ENCODE peak calls at places on chromosomes 12 and 14, in four cellular contexts. A is astrocyte of the spinal cord, W is fibroblast of lung, D is lung. R is an unnamed sample.

GRCh38 chr14:55609681-55610080 is 29.7 kb downstream of the KTN1 start:
- DNase-seq in A (peak), W (peak), D (no peak), R (peak)

GRCh38 chr14:69325646-69326265 is 65.8 kb downstream of the GALNT16 start:
- DNase-seq in A (no peak), W (no peak), D (no peak), R (no peak)

GRCh38 chr12:112852127-112852526 is 54.6 kb upstream of the OAS1 start:
- DNase-seq in A (no peak), W (no peak), D (no peak), R (no peak)

GRCh38 chr14:92323031-92323915 is at the start of gene SLC24A4:
- DNase-seq in A (no peak), W (peak), D (no peak), R (no peak)

GRCh38 chr14:100383727-100384158 is 60.6 kb downstream of the SLC25A47 start:
- DNase-seq in A (no peak), W (no peak), D (peak), R (no peak)

GRCh38 chr12:31749024-31749704 is 20.3 kb upstream of the AMN1 start:
- DNase-seq in A (peak), W (peak), D (peak), R (peak)

GRCh38 chr12:16112626-16113560 is 164.6 kb downstream of the SLC15A5 start:
- DNase-seq in A (no peak), W (no peak), D (no peak), R (no peak)

GRCh38 chr14:55807059-55807499 is 227.1 kb downstream of the KTN1 start:
- DNase-seq in A (peak), W (peak), D (peak), R (peak)

GRCh38 chr12:69698769-69699540 is at the start of gene BEST3:
- DNase-seq in A (no peak), W (no peak), D (no peak), R (no peak)

GRCh38 chr12:62472472-62472871 is 5.8 kb downstream of the MON2 start:
- DNase-seq in A (no peak), W (no peak), D (no peak), R (no peak)

GRCh38 chr12:24034160-24034559 is 84.7 kb upstream of the SOX5 start:
- DNase-seq in A (peak), W (peak), D (no peak), R (peak)

GRCh38 chr12:3491938-3492867 is 1.2 kb downstream of the PRMT8 start:
- DNase-seq in A (peak), W (peak), D (peak), R (peak)

GRCh38 chr14:24664366-24664765 is 30.4 kb upstream of the GZMB start:
- DNase-seq in A (no peak), W (no peak), D (no peak), R (no peak)

GRCh38 chr12:66624806-66625205 is 54.1 kb downstream of the GRIP1 start:
- DNase-seq in A (no peak), W (no peak), D (no peak), R (no peak)

GRCh38 chr12:68559246-68559645 is 51.5 kb upstream of the RAP1B start:
- DNase-seq in A (no peak), W (peak), D (no peak), R (no peak)

GRCh38 chr12:121843236-121843982 is 15.2 kb downstream of the HPD start:
- DNase-seq in A (no peak), W (no peak), D (no peak), R (no peak)

GRCh38 chr12:39413836-39414771 is 28.8 kb downstream of the KIF21A start:
- DNase-seq in A (no peak), W (no peak), D (no peak), R (no peak)

GRCh38 chr14:34539407-34540180 is at the start of gene EAPP:
- DNase-seq in A (peak), W (peak), D (peak), R (peak)

GRCh38 chr14:72822946-72823611 is 70.8 kb downstream of the DPF3 start:
- DNase-seq in A (no peak), W (peak), D (no peak), R (no peak)

GRCh38 chr12:3032770-3033537 is 44.2 kb upstream of the TSPAN9 start:
- DNase-seq in A (no peak), W (no peak), D (no peak), R (no peak)

GRCh38 chr14:33916663-33917565 is 34.0 kb downstream of the EGLN3 start:
- DNase-seq in A (peak), W (peak), D (no peak), R (peak)

GRCh38 chr12:46409342-46409741 is 36.8 kb upstream of the SLC38A2 start:
- DNase-seq in A (no peak), W (no peak), D (no peak), R (no peak)

GRCh38 chr14:79134346-79134745 is 964.2 kb downstream of the NRXN3 start:
- DNase-seq in A (no peak), W (no peak), D (no peak), R (no peak)

GRCh38 chr14:61051046-61051445 is 70.0 kb downstream of the SLC38A6 start:
- DNase-seq in A (no peak), W (peak), D (no peak), R (peak)

GRCh38 chr12:1498199-1498740 is 96.1 kb downstream of the FBXL14 start:
- DNase-seq in A (no peak), W (no peak), D (no peak), R (no peak)

GRCh38 chr12:26791328-26791791 is 41.6 kb downstream of the ITPR2 start:
- DNase-seq in A (peak), W (peak), D (no peak), R (peak)

GRCh38 chr12:42568952-42569916 is 20.3 kb downstream of the PRICKLE1 start:
- DNase-seq in A (peak), W (peak), D (no peak), R (peak)

GRCh38 chr14:94132285-94132887 is 3.0 kb upstream of the IFI27L2 start:
- DNase-seq in A (peak), W (peak), D (peak), R (peak)

GRCh38 chr12:53739285-53740129 is 12.3 kb upstream of the CALCOCO1 start:
- DNase-seq in A (no peak), W (no peak), D (no peak), R (no peak)
- H3K4me3 ChIP-seq in A (no peak), W (peak), D (no peak), R (no peak)

GRCh38 chr12:110846615-110847566 is at the start of gene CCDC63:
- DNase-seq in A (peak), W (peak), D (peak), R (peak)
- H3K4me3 ChIP-seq in A (peak), W (peak), D (no peak), R (peak)

DNA sequence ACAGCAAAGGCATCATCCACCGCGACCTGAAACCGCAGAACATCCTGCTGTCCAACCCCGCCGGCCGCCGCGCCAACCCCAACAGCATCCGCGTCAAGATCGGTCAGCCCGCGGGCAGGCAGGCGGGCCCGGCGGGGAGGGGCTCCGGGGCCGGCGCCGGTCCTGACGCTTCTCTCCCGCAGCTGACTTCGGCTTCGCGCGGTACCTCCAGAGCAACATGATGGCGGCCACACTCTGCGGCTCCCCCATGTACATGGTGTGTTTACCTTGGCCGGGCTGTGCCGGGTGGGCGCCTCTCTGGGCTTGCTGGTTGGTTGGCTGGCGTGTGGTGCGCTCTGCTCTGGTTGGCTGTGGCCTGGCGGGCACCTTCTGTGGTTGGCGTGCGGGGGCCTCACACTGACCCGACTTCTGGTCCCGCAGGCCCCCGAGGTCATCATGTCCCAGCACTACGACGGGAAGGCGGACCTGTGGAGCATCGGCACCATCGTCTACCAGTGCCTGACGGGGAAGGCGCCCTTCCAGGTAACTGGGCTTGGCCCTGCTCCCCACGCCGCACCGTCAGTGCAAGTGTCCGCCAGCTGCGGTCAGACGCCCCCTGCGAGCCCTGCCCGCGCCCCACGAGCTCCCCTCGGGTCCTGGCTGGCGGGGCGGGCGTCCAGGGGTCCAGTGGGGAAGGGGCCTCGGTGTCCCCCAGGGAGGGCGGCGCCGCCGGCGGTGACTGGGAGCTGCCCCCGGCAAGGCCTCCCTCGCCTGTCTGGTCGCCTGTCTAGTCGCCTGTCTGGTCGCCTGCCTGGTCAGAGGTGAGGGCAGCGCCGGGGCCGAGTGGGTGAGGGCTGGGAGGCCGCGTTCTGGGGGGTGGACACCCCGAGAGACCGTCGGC is 14.5 kb downstream of the ULK1 start:
- DNase-seq in A (no peak), W (no peak), D (no peak), R (no peak)
- H3K4me3 ChIP-seq in A (no peak), W (no peak), D (no peak), R (no peak)

DNA sequence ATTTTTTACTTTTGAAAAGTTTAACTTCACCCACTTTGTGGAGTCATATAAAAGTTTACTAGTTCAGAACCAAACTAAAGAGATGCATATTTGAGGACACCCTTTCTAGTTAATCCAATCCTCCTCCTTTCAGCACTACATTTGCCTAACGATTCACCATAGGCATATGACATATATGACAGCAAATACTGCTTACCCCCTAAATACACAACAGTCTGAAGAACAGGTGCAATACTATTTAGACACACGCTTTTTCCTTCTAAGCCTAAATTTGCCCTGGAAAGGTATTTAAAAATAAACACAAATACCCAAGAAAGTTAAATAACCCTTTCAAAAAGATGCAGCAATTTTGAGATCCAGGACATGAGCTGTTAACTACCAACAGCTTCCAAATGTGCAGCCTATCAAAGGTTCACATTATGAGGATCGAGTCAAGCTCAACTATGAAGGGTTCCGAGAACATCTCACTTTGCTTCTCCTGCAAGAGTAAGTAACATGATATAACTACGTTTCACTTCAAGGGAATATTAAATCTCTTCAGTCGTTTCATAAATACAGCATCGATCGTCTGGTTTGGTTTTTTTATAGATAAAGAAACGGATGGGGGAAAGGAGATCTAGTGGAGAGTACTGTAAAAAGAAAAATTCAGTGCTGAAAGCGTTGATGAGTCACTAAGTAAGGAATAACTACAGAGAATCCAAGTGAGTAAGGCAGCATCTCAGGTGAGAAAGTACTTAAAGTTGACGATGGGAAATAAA is 693 bp upstream of the AP4S1 start:
- DNase-seq in A (peak), W (peak), D (no peak), R (no peak)
- H3K4me3 ChIP-seq in A (peak), W (peak), D (peak), R (peak)

GRCh38 chr12:71007025-71007424 is 86.5 kb upstream of the PTPRR start:
- DNase-seq in A (no peak), W (no peak), D (no peak), R (no peak)
- H3K4me3 ChIP-seq in A (no peak), W (no peak), D (no peak), R (no peak)

GRCh38 chr12:94872007-94872653 is 131.4 kb downstream of the NDUFA12 start:
- DNase-seq in A (no peak), W (no peak), D (no peak), R (no peak)
- H3K4me3 ChIP-seq in A (no peak), W (no peak), D (no peak), R (no peak)

DNA sequence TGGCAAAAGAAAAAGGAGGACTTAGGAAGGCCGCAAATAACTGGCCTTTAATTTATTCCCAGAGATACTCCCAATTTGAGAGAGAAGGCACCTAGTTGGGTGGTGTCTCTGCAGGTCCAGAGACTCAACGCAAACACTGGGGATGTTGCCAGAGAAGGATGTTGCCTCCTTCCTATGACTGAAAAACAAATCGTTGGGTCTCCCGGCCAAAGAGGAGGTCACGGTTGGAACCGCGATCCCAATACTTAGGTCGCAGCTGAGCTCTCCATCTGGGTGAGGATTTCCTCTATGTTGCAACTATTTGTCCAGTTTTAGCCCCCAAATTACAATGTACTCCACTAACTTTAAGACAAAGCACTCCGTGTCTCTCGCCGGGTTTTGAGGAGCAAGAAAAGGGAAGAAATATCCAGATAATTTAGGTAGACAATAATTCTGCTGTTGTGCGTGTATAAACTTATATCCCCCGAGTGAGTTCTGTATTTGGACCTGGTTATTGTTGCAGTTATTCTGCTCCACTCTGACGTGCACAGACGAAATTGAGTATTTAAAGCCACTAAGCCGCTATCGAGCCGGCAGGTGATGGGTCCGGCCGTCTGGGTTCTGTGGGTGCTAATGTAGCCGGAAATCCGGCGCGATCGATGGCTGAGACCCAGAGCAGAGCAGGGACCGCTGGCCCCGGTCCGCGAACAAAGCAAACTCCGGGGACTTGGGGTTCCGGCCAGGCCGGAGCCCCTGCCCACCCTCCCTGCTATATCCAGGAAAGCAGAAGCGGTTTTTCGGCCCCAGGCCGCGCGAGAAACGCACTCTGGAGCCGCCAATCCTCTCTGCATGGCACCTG is 5.7 kb downstream of the HOXC12 start:
- DNase-seq in A (no peak), W (no peak), D (no peak), R (no peak)
- H3K4me3 ChIP-seq in A (no peak), W (no peak), D (no peak), R (no peak)

GRCh38 chr12:13099910-13100609 is 3.4 kb downstream of the GSG1 start:
- DNase-seq in A (peak), W (no peak), D (no peak), R (no peak)
- H3K4me3 ChIP-seq in A (no peak), W (peak), D (no peak), R (no peak)

R was measured in astrocyte of the cerebellum.